ENCODE peak calls at places on chromosome 20, in ten cellular contexts. One of them, this sample, is unnamed.
A peak's percentile ranks its signal among the peaks of the same experiment; 100 is the strongest.

GRCh38 chr20:45781391-45781931 is 10.2 kb downstream of the WFDC3 start:
- DNase-seq in NCI-H345: no peak
- DNase-seq in neural crest cell: no peak
- DNase-seq in NCI-H2171 treated with DMSO at 0.1 percent for 48 hours: no peak
- DNase-seq in HTR-8/SVneo: peak; percentile 86
- DNase-seq in myocyte: peak; percentile 82
- DNase-seq in HT1080: peak; percentile 98
- DNase-seq in hippocampal formation: no peak
- DNase-seq in H54: peak; percentile 53
- DNase-seq in left ventricle myocardium inferior: no peak
- DNase-seq in this sample: no peak

GRCh38 chr20:38523697-38524096 is 51.1 kb downstream of the RALGAPB start:
- DNase-seq in NCI-H345: no peak
- DNase-seq in neural crest cell: no peak
- DNase-seq in NCI-H2171 treated with DMSO at 0.1 percent for 48 hours: no peak
- DNase-seq in HTR-8/SVneo: no peak
- DNase-seq in myocyte: no peak
- DNase-seq in HT1080: peak; percentile 69
- DNase-seq in hippocampal formation: no peak
- DNase-seq in H54: peak; percentile 18
- DNase-seq in left ventricle myocardium inferior: no peak
- DNase-seq in this sample: no peak

GRCh38 chr20:46087161-46087560 is 2.6 kb downstream of the NCOA5 start:
- DNase-seq in NCI-H345: no peak
- DNase-seq in neural crest cell: no peak
- DNase-seq in NCI-H2171 treated with DMSO at 0.1 percent for 48 hours: no peak
- DNase-seq in HTR-8/SVneo: no peak
- DNase-seq in myocyte: no peak
- DNase-seq in HT1080: no peak
- DNase-seq in hippocampal formation: peak; percentile 6
- DNase-seq in H54: no peak
- DNase-seq in left ventricle myocardium inferior: no peak
- DNase-seq in this sample: no peak

GRCh38 chr20:63846128-63846771 is 15.0 kb upstream of the ABHD16B start:
- DNase-seq in NCI-H345: no peak
- DNase-seq in neural crest cell: no peak
- DNase-seq in NCI-H2171 treated with DMSO at 0.1 percent for 48 hours: peak; percentile 91
- DNase-seq in HTR-8/SVneo: peak; percentile 90
- DNase-seq in myocyte: peak; percentile 87
- DNase-seq in HT1080: peak; percentile 19
- DNase-seq in hippocampal formation: no peak
- DNase-seq in H54: peak; percentile 82
- DNase-seq in left ventricle myocardium inferior: peak; percentile 82
- DNase-seq in this sample: no peak

GRCh38 chr20:40019510-40019909 is 669.5 kb downstream of the MAFB start:
- DNase-seq in NCI-H345: peak; percentile 27
- DNase-seq in neural crest cell: no peak
- DNase-seq in NCI-H2171 treated with DMSO at 0.1 percent for 48 hours: no peak
- DNase-seq in HTR-8/SVneo: no peak
- DNase-seq in myocyte: no peak
- DNase-seq in HT1080: no peak
- DNase-seq in hippocampal formation: no peak
- DNase-seq in H54: no peak
- DNase-seq in left ventricle myocardium inferior: no peak
- DNase-seq in this sample: peak; percentile 93

GRCh38 chr20:64102647-64103354 is 4.6 kb downstream of the NPBWR2 start:
- DNase-seq in NCI-H345: peak; percentile 77
- DNase-seq in neural crest cell: no peak
- DNase-seq in NCI-H2171 treated with DMSO at 0.1 percent for 48 hours: peak; percentile 88
- DNase-seq in HTR-8/SVneo: no peak
- DNase-seq in myocyte: no peak
- DNase-seq in HT1080: no peak
- DNase-seq in hippocampal formation: no peak
- DNase-seq in H54: no peak
- DNase-seq in left ventricle myocardium inferior: peak; percentile 16
- DNase-seq in this sample: peak; percentile 21

GRCh38 chr20:40462600-40462999 is 226.4 kb downstream of the MAFB start:
- DNase-seq in NCI-H345: no peak
- DNase-seq in neural crest cell: no peak
- DNase-seq in NCI-H2171 treated with DMSO at 0.1 percent for 48 hours: no peak
- DNase-seq in HTR-8/SVneo: no peak
- DNase-seq in myocyte: no peak
- DNase-seq in HT1080: no peak
- DNase-seq in hippocampal formation: no peak
- DNase-seq in H54: no peak
- DNase-seq in left ventricle myocardium inferior: no peak
- DNase-seq in this sample: no peak

GRCh38 chr20:34049897-34050695 is 56.4 kb downstream of the RALY start:
- DNase-seq in NCI-H345: no peak
- DNase-seq in neural crest cell: no peak
- DNase-seq in NCI-H2171 treated with DMSO at 0.1 percent for 48 hours: no peak
- DNase-seq in HTR-8/SVneo: no peak
- DNase-seq in myocyte: no peak
- DNase-seq in HT1080: no peak
- DNase-seq in hippocampal formation: no peak
- DNase-seq in H54: no peak
- DNase-seq in left ventricle myocardium inferior: no peak
- DNase-seq in this sample: no peak

GRCh38 chr20:14407336-14407735 is 69.9 kb upstream of the FLRT3 start:
- DNase-seq in NCI-H345: no peak
- DNase-seq in neural crest cell: no peak
- DNase-seq in NCI-H2171 treated with DMSO at 0.1 percent for 48 hours: no peak
- DNase-seq in HTR-8/SVneo: no peak
- DNase-seq in myocyte: no peak
- DNase-seq in HT1080: no peak
- DNase-seq in hippocampal formation: no peak
- DNase-seq in H54: no peak
- DNase-seq in left ventricle myocardium inferior: no peak
- DNase-seq in this sample: no peak

GRCh38 chr20:2872304-2873009 is 824 bp upstream of the PTPRA start:
- DNase-seq in NCI-H345: peak; percentile 54
- DNase-seq in neural crest cell: peak; percentile 45
- DNase-seq in NCI-H2171 treated with DMSO at 0.1 percent for 48 hours: peak; percentile 86
- DNase-seq in HTR-8/SVneo: peak; percentile 41
- DNase-seq in myocyte: peak; percentile 65
- DNase-seq in HT1080: no peak
- DNase-seq in hippocampal formation: peak; percentile 52
- DNase-seq in H54: no peak
- DNase-seq in left ventricle myocardium inferior: peak; percentile 60
- DNase-seq in this sample: peak; percentile 43

GRCh38 chr20:6178537-6178936 is 55.7 kb upstream of the FERMT1 start:
- DNase-seq in NCI-H345: peak; percentile 47
- DNase-seq in neural crest cell: peak; percentile 2
- DNase-seq in NCI-H2171 treated with DMSO at 0.1 percent for 48 hours: peak; percentile 33
- DNase-seq in HTR-8/SVneo: no peak
- DNase-seq in myocyte: peak; percentile 37
- DNase-seq in HT1080: peak; percentile 4
- DNase-seq in hippocampal formation: peak; percentile 35
- DNase-seq in H54: no peak
- DNase-seq in left ventricle myocardium inferior: no peak
- DNase-seq in this sample: peak; percentile 41

GRCh38 chr20:9531581-9531980 is 17.2 kb downstream of the LAMP5 start:
- DNase-seq in NCI-H345: no peak
- DNase-seq in neural crest cell: no peak
- DNase-seq in NCI-H2171 treated with DMSO at 0.1 percent for 48 hours: no peak
- DNase-seq in HTR-8/SVneo: no peak
- DNase-seq in myocyte: no peak
- DNase-seq in HT1080: no peak
- DNase-seq in hippocampal formation: no peak
- DNase-seq in H54: no peak
- DNase-seq in left ventricle myocardium inferior: no peak
- DNase-seq in this sample: no peak

GRCh38 chr20:42531675-42531985 is 658.1 kb downstream of the PTPRT start:
- DNase-seq in NCI-H345: peak; percentile 91
- DNase-seq in neural crest cell: no peak
- DNase-seq in NCI-H2171 treated with DMSO at 0.1 percent for 48 hours: no peak
- DNase-seq in HTR-8/SVneo: no peak
- DNase-seq in myocyte: no peak
- DNase-seq in HT1080: no peak
- DNase-seq in hippocampal formation: peak; percentile 42
- DNase-seq in H54: no peak
- DNase-seq in left ventricle myocardium inferior: no peak
- DNase-seq in this sample: peak; percentile 61

GRCh38 chr20:9989066-9989724 is 45.6 kb upstream of the ANKEF1 start:
- DNase-seq in NCI-H345: no peak
- DNase-seq in neural crest cell: no peak
- DNase-seq in NCI-H2171 treated with DMSO at 0.1 percent for 48 hours: no peak
- DNase-seq in HTR-8/SVneo: no peak
- DNase-seq in myocyte: peak; percentile 25
- DNase-seq in HT1080: peak; percentile 50
- DNase-seq in hippocampal formation: peak; percentile 28
- DNase-seq in H54: no peak
- DNase-seq in left ventricle myocardium inferior: no peak
- DNase-seq in this sample: no peak

GRCh38 chr20:45269754-45270270 is 15.4 kb upstream of the SLPI start:
- DNase-seq in NCI-H345: no peak
- DNase-seq in neural crest cell: no peak
- DNase-seq in NCI-H2171 treated with DMSO at 0.1 percent for 48 hours: no peak
- DNase-seq in HTR-8/SVneo: no peak
- DNase-seq in myocyte: no peak
- DNase-seq in HT1080: no peak
- DNase-seq in hippocampal formation: no peak
- DNase-seq in H54: no peak
- DNase-seq in left ventricle myocardium inferior: no peak
- DNase-seq in this sample: no peak

GRCh38 chr20:48738399-48739304 is 89.1 kb downstream of the PREX1 start:
- DNase-seq in NCI-H345: no peak
- DNase-seq in neural crest cell: no peak
- DNase-seq in NCI-H2171 treated with DMSO at 0.1 percent for 48 hours: no peak
- DNase-seq in HTR-8/SVneo: no peak
- DNase-seq in myocyte: peak; percentile 50
- DNase-seq in HT1080: no peak
- DNase-seq in hippocampal formation: no peak
- DNase-seq in H54: no peak
- DNase-seq in left ventricle myocardium inferior: no peak
- DNase-seq in this sample: no peak

GRCh38 chr20:5474646-5475550 is 158.1 kb upstream of the PROKR2 start:
- DNase-seq in NCI-H345: no peak
- DNase-seq in neural crest cell: no peak
- DNase-seq in NCI-H2171 treated with DMSO at 0.1 percent for 48 hours: no peak
- DNase-seq in HTR-8/SVneo: no peak
- DNase-seq in myocyte: no peak
- DNase-seq in HT1080: no peak
- DNase-seq in hippocampal formation: no peak
- DNase-seq in H54: no peak
- DNase-seq in left ventricle myocardium inferior: no peak
- DNase-seq in this sample: peak; percentile 28

GRCh38 chr20:17372831-17373440 is 146.1 kb downstream of the PCSK2 start:
- DNase-seq in NCI-H345: no peak
- DNase-seq in neural crest cell: no peak
- DNase-seq in NCI-H2171 treated with DMSO at 0.1 percent for 48 hours: no peak
- DNase-seq in HTR-8/SVneo: no peak
- DNase-seq in myocyte: no peak
- DNase-seq in HT1080: no peak
- DNase-seq in hippocampal formation: no peak
- DNase-seq in H54: no peak
- DNase-seq in left ventricle myocardium inferior: no peak
- DNase-seq in this sample: no peak

GRCh38 chr20:33674294-33675126 is at the start of gene NECAB3:
- DNase-seq in NCI-H345: peak; percentile 89
- DNase-seq in neural crest cell: peak; percentile 81
- DNase-seq in NCI-H2171 treated with DMSO at 0.1 percent for 48 hours: peak; percentile 74
- DNase-seq in HTR-8/SVneo: peak; percentile 90
- DNase-seq in myocyte: peak; percentile 79
- DNase-seq in HT1080: peak; percentile 54
- DNase-seq in hippocampal formation: peak; percentile 68
- DNase-seq in H54: peak; percentile 98
- DNase-seq in left ventricle myocardium inferior: peak; percentile 88
- DNase-seq in this sample: peak; percentile 77

GRCh38 chr20:23625236-23625964 is 12.4 kb downstream of the CST3 start:
- DNase-seq in NCI-H345: no peak
- DNase-seq in neural crest cell: no peak
- DNase-seq in NCI-H2171 treated with DMSO at 0.1 percent for 48 hours: no peak
- DNase-seq in HTR-8/SVneo: no peak
- DNase-seq in myocyte: no peak
- DNase-seq in HT1080: peak; percentile 46
- DNase-seq in hippocampal formation: no peak
- DNase-seq in H54: no peak
- DNase-seq in left ventricle myocardium inferior: no peak
- DNase-seq in this sample: no peak

GRCh38 chr20:7841291-7841966 is 98.8 kb downstream of the HAO1 start:
- DNase-seq in NCI-H345: no peak
- DNase-seq in neural crest cell: no peak
- DNase-seq in NCI-H2171 treated with DMSO at 0.1 percent for 48 hours: no peak
- DNase-seq in HTR-8/SVneo: no peak
- DNase-seq in myocyte: peak; percentile 31
- DNase-seq in HT1080: peak; percentile 88
- DNase-seq in hippocampal formation: no peak
- DNase-seq in H54: peak; percentile 29
- DNase-seq in left ventricle myocardium inferior: no peak
- DNase-seq in this sample: no peak

GRCh38 chr20:53826597-53827291 is 233.1 kb upstream of the ZNF217 start:
- DNase-seq in NCI-H345: no peak
- DNase-seq in neural crest cell: no peak
- DNase-seq in NCI-H2171 treated with DMSO at 0.1 percent for 48 hours: peak; percentile 24
- DNase-seq in HTR-8/SVneo: no peak
- DNase-seq in myocyte: no peak
- DNase-seq in HT1080: no peak
- DNase-seq in hippocampal formation: no peak
- DNase-seq in H54: no peak
- DNase-seq in left ventricle myocardium inferior: no peak
- DNase-seq in this sample: no peak

GRCh38 chr20:39853664-39854063 is 835.4 kb downstream of the MAFB start:
- DNase-seq in NCI-H345: no peak
- DNase-seq in neural crest cell: peak; percentile 55
- DNase-seq in NCI-H2171 treated with DMSO at 0.1 percent for 48 hours: no peak
- DNase-seq in HTR-8/SVneo: no peak
- DNase-seq in myocyte: peak; percentile 95
- DNase-seq in HT1080: peak; percentile 23
- DNase-seq in hippocampal formation: no peak
- DNase-seq in H54: peak; percentile 29
- DNase-seq in left ventricle myocardium inferior: no peak
- DNase-seq in this sample: no peak

GRCh38 chr20:51666126-51666525 is 102.1 kb downstream of the ATP9A start:
- DNase-seq in NCI-H345: no peak
- DNase-seq in neural crest cell: no peak
- DNase-seq in NCI-H2171 treated with DMSO at 0.1 percent for 48 hours: no peak
- DNase-seq in HTR-8/SVneo: no peak
- DNase-seq in myocyte: no peak
- DNase-seq in HT1080: no peak
- DNase-seq in hippocampal formation: no peak
- DNase-seq in H54: no peak
- DNase-seq in left ventricle myocardium inferior: no peak
- DNase-seq in this sample: no peak

GRCh38 chr20:35820715-35821114 is 48.9 kb downstream of the PHF20 start:
- DNase-seq in NCI-H345: no peak
- DNase-seq in neural crest cell: no peak
- DNase-seq in NCI-H2171 treated with DMSO at 0.1 percent for 48 hours: no peak
- DNase-seq in HTR-8/SVneo: peak; percentile 34
- DNase-seq in myocyte: peak; percentile 22
- DNase-seq in HT1080: peak; percentile 55
- DNase-seq in hippocampal formation: no peak
- DNase-seq in H54: peak; percentile 16
- DNase-seq in left ventricle myocardium inferior: no peak
- DNase-seq in this sample: no peak

GRCh38 chr20:51037499-51038110 is 14.7 kb upstream of the KCNG1 start:
- DNase-seq in NCI-H345: no peak
- DNase-seq in neural crest cell: no peak
- DNase-seq in NCI-H2171 treated with DMSO at 0.1 percent for 48 hours: peak; percentile 22
- DNase-seq in HTR-8/SVneo: no peak
- DNase-seq in myocyte: no peak
- DNase-seq in HT1080: no peak
- DNase-seq in hippocampal formation: peak; percentile 26
- DNase-seq in H54: no peak
- DNase-seq in left ventricle myocardium inferior: no peak
- DNase-seq in this sample: peak; percentile 85

GRCh38 chr20:48448601-48449384 is 379.0 kb downstream of the PREX1 start:
- DNase-seq in NCI-H345: no peak
- DNase-seq in neural crest cell: no peak
- DNase-seq in NCI-H2171 treated with DMSO at 0.1 percent for 48 hours: no peak
- DNase-seq in HTR-8/SVneo: no peak
- DNase-seq in myocyte: peak; percentile 39
- DNase-seq in HT1080: no peak
- DNase-seq in hippocampal formation: no peak
- DNase-seq in H54: no peak
- DNase-seq in left ventricle myocardium inferior: no peak
- DNase-seq in this sample: no peak

GRCh38 chr20:8050117-8050837 is 30.7 kb upstream of the TMX4 start:
- DNase-seq in NCI-H345: no peak
- DNase-seq in neural crest cell: no peak
- DNase-seq in NCI-H2171 treated with DMSO at 0.1 percent for 48 hours: no peak
- DNase-seq in HTR-8/SVneo: no peak
- DNase-seq in myocyte: no peak
- DNase-seq in HT1080: no peak
- DNase-seq in hippocampal formation: no peak
- DNase-seq in H54: no peak
- DNase-seq in left ventricle myocardium inferior: no peak
- DNase-seq in this sample: no peak

This sample was measured in NCI-H1092 treated with DMSO at 0.1 percent for 48 hours.